ENCODE peak calls at places on chromosome 22, in six cellular contexts. W is GM23248, Y is astrocyte, G is K562, E is IMR-90, U is keratinocyte. I is an unnamed sample.

GRCh38 chr22:43879901-43880742 is 11.7 kb downstream of the PNPLA5 start:
- DNase-seq in W (no peak), E (no peak), Y (no peak), G (no peak), U (no peak), I (no peak)

GRCh38 chr22:18070556-18071306 is 7.1 kb upstream of the PEX26 start:
- DNase-seq in E (no peak), W (no peak), G (no peak), Y (no peak), U (peak; percentile 89), I (peak; percentile 21)

GRCh38 chr22:36425977-36426523 is 38.3 kb upstream of the MYH9 start:
- DNase-seq in E (peak; percentile 53), U (no peak), G (peak; percentile 69), Y (no peak), W (no peak), I (no peak)

GRCh38 chr22:29002603-29003002 is 59.0 kb downstream of the C22orf31 start:
- DNase-seq in W (no peak), E (no peak), U (no peak), G (no peak), Y (no peak), I (no peak)

GRCh38 chr22:43002198-43002577 is 12.8 kb downstream of the PACSIN2 start:
- DNase-seq in G (no peak), W (peak; percentile 88), U (no peak), Y (peak; percentile 92), E (peak; percentile 91), I (no peak)

GRCh38 chr22:28627791-28628190 is 51.8 kb downstream of the TTC28 start:
- DNase-seq in E (no peak), U (no peak), G (no peak), Y (no peak), W (no peak), I (no peak)

GRCh38 chr22:29251981-29252978 is 15.5 kb downstream of the RHBDD3 start:
- DNase-seq in U (no peak), E (no peak), G (no peak), Y (no peak), W (no peak), I (no peak)

GRCh38 chr22:26777402-26777801 is 120.0 kb downstream of the MIAT start:
- DNase-seq in U (no peak), G (no peak), Y (peak; percentile 50), W (peak; percentile 81), E (peak; percentile 5), I (no peak)

GRCh38 chr22:37158963-37159290 is 9.2 kb upstream of the IL2RB start:
- DNase-seq in Y (no peak), G (no peak), W (no peak), E (no peak), U (no peak), I (no peak)

GRCh38 chr22:37716708-37717107 is 19.9 kb downstream of the TRIOBP start:
- DNase-seq in U (peak; percentile 7), Y (no peak), W (peak; percentile 91), G (no peak), E (peak; percentile 33), I (no peak)

GRCh38 chr22:20013382-20013871 is 3.2 kb downstream of the ARVCF start:
- DNase-seq in E (peak; percentile 47), Y (peak; percentile 20), U (no peak), W (peak; percentile 48), G (peak; percentile 87), I (peak; percentile 37)

GRCh38 chr22:17888855-17889254 is 114.6 kb upstream of the BID start:
- DNase-seq in E (peak; percentile 47), G (peak; percentile 62), W (no peak), U (no peak), Y (peak; percentile 14), I (no peak)

GRCh38 chr22:28977050-28977449 is 84.6 kb downstream of the C22orf31 start:
- DNase-seq in E (no peak), U (no peak), W (no peak), Y (no peak), G (no peak), I (no peak)

GRCh38 chr22:48675828-48676145 is 1151.9 kb downstream of the BRD1 start:
- DNase-seq in U (no peak), W (no peak), E (no peak), G (no peak), Y (no peak), I (no peak)

GRCh38 chr22:43750751-43751150 is 61.4 kb downstream of the EFCAB6 start:
- DNase-seq in U (no peak), G (no peak), W (no peak), Y (no peak), E (no peak), I (no peak)

DNA sequence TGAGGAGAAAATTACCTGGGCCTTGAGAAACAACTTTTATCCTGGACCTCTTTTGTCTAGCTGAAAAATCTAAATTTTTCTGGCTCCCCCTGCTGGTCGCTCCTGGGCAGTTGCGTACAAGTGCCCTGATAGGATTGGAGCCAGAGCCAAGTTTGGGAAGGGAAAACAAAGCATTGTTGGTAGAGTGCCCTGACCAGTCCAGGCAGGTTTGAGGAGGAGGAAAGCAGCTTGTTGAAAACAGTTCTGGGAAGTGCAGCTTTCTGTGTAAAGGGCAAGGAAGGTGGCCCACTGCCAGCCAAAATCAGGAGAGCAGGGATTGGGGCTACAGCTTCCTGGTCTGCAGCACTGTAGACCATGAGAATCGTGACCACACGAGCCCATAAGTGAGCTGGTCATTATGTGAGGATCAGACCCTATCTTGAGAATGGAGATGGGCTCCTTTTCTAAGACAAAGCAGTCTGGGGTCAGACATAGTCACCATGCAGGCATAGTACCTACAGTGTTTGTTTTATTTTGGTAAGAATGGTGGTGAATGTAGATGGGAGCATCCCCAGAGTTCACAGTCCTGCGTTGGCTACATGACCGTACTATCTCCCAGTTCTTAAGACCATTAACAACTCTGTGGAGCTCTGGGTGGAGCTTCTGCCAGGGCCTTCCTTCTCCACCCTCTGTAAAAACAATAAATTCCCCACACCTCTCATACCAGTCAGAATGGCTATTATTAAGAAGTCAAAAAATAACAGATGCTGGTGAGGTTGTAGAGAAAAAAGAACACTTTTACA is 21.3 kb upstream of the PIK3IP1 start:
- DNase-seq in U (peak; percentile 70), E (peak; percentile 61), Y (peak; percentile 43), W (peak; percentile 73), G (peak; percentile 44), I (peak; percentile 63)
- H2AFZ ChIP-seq in U (peak overlapping the region; percentile 54), E (peak overlapping the region; percentile 80), Y (peak overlapping the region; percentile 28), W (peak overlapping the region; percentile 59), G (peak overlapping the region; percentile 14), I (peak overlapping the region; percentile 43)

DNA sequence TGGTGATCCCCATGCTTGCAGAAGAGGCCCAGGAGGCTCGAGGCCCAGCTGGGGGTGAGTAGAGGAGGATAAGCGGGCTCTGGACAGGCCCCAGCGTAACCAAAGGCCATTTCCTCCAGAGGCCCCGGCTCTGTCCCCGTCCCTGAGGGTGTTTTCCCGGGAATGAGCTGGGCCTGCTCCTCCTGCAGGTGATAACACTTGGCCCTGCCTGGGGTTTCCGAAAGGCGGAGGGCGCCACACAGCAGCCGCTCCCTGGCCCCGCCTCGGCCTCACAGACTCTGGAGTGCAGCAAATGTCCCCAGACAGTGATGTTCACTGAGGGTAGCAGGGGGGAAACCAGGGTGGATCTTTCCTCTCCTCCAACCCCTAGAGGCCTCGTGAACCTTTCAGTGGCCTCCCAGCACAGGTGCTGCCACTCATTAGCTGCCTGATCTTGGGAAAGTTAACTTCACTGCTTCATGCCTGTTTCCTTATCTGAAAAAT is 10.5 kb upstream of the MGAT3 start:
- DNase-seq in Y (no peak), E (no peak), G (peak; percentile 43), W (no peak), U (no peak), I (no peak)
- H3K4me3 ChIP-seq in Y (no peak overlapping the region), E (no peak overlapping the region), G (no peak overlapping the region), W (no peak overlapping the region), U (no peak overlapping the region), I (no peak overlapping the region)

DNA sequence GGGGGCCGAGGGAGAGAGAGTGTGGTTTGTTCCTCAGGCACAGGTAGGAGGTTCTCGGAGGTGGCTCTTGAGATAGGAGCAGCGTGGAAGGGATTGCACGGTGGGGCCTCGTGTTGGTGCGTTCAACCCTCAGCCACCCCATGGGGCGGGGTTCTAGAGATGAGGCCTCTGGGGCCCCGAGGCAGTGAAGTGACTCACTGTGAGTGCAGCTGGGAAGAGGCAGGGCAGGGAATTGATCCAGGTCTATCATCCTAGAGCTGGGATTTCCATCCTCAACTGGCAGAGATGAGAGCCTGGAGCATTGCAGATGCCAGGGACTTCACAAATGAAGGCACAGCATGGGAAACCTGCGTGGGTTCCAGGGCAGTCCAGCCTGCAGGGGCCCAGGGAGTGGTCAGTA is 5.2 kb upstream of the SMARCB1 start:
- DNase-seq in G (peak; percentile 43), Y (peak; percentile 33), U (peak; percentile 70), W (peak; percentile 94), E (peak; percentile 65), I (no peak)
- H2AFZ ChIP-seq in G (peak overlapping the region; percentile 45), Y (peak overlapping the region; percentile 19), U (peak overlapping the region; percentile 87), W (peak overlapping the region; percentile 61), E (peak overlapping the region; percentile 90), I (no peak overlapping the region)

GRCh38 chr22:45418770-45419138 is 5.3 kb downstream of the RIBC2 start:
- DNase-seq in E (no peak), Y (no peak), U (no peak), G (no peak), W (no peak), I (no peak)

GRCh38 chr22:45413368-45414211 is at the start of the genes RIBC2 and SMC1B:
- DNase-seq in Y (peak; percentile 57), W (peak; percentile 96), U (peak; percentile 30), E (peak; percentile 57), G (no peak), I (no peak)

GRCh38 chr22:45418056-45418769 is 4.7 kb downstream of the RIBC2 start:
- DNase-seq in W (no peak), E (no peak), G (no peak), U (no peak), Y (no peak), I (no peak)

GRCh38 chr22:45407793-45408192 is 5.6 kb downstream of the SMC1B start:
- DNase-seq in U (no peak), G (no peak), W (no peak), E (no peak), Y (no peak), I (no peak)

DNA sequence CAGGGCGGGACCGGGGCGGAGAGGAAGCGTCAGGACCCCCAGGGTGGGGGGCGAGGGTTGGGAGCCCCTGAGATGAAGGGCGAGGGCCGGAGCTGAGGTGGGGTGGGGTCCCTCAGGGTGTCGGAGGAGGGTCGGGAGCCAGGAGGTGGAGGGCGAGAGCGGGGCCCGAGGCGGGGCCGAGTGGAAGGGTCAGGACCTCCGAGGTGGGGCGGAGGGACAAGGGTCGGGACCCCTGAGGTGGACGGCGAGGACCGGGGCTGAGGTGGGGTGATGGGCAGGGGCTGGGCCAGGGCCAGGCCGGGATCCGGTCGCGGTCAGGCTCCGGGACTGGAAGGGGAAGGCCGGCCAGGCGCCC is 409 bp downstream of the SMC1B start:
- DNase-seq in Y (no peak), U (no peak), W (no peak), G (no peak), E (no peak), I (no peak)
- H3K4me3 ChIP-seq in Y (no peak overlapping the region), U (no peak overlapping the region), W (peak overlapping the region; percentile 78), G (no peak overlapping the region), E (no peak overlapping the region), I (no peak overlapping the region)